ENCODE peak calls at places on chromosomes 12 and 14, in five cellular contexts. One of them, this sample, is unnamed.

GRCh38 chr12:89995870-89996269 is 287.2 kb upstream of the ATP2B1 start:
- DNase-seq in fibroblast of lung: no peak
- DNase-seq in ovary: no peak
- DNase-seq in cardiac muscle cell: no peak
- DNase-seq in adrenal gland: no peak
- DNase-seq in this sample: no peak

GRCh38 chr12:48183876-48184548 is 568 bp downstream of the CCDC184 start:
- DNase-seq in fibroblast of lung: no peak
- DNase-seq in ovary: no peak
- DNase-seq in cardiac muscle cell: no peak
- DNase-seq in adrenal gland: peak; percentile 25
- DNase-seq in this sample: no peak

GRCh38 chr14:43706901-43707300 is 800.2 kb downstream of the FSCB start:
- DNase-seq in fibroblast of lung: peak; percentile 32
- DNase-seq in ovary: no peak
- DNase-seq in cardiac muscle cell: no peak
- DNase-seq in adrenal gland: no peak
- DNase-seq in this sample: no peak

GRCh38 chr12:109054520-109054919 is 2.1 kb downstream of the USP30 start:
- DNase-seq in fibroblast of lung: no peak
- DNase-seq in ovary: no peak
- DNase-seq in cardiac muscle cell: no peak
- DNase-seq in adrenal gland: no peak
- DNase-seq in this sample: no peak

GRCh38 chr14:76715102-76715926 is 46.0 kb upstream of the VASH1 start:
- DNase-seq in fibroblast of lung: no peak
- DNase-seq in ovary: no peak
- DNase-seq in cardiac muscle cell: no peak
- DNase-seq in adrenal gland: peak; percentile 68
- DNase-seq in this sample: no peak

GRCh38 chr12:121240484-121241202 is 30.7 kb downstream of the P2RX4 start:
- DNase-seq in fibroblast of lung: peak; percentile 32
- DNase-seq in ovary: peak; percentile 93
- DNase-seq in cardiac muscle cell: no peak
- DNase-seq in adrenal gland: peak; percentile 57
- DNase-seq in this sample: peak; percentile 91

GRCh38 chr14:24858052-24858451 is 191.9 kb downstream of the STXBP6 start:
- DNase-seq in fibroblast of lung: no peak
- DNase-seq in ovary: no peak
- DNase-seq in cardiac muscle cell: no peak
- DNase-seq in adrenal gland: no peak
- DNase-seq in this sample: no peak

GRCh38 chr12:62658910-62659309 is 192.3 kb downstream of the MON2 start:
- DNase-seq in fibroblast of lung: no peak
- DNase-seq in ovary: no peak
- DNase-seq in cardiac muscle cell: no peak
- DNase-seq in adrenal gland: no peak
- DNase-seq in this sample: no peak

GRCh38 chr12:9039397-9039977 is 50.1 kb downstream of the KLRG1 start:
- DNase-seq in fibroblast of lung: peak; percentile 59
- DNase-seq in ovary: no peak
- DNase-seq in cardiac muscle cell: peak; percentile 60
- DNase-seq in adrenal gland: no peak
- DNase-seq in this sample: no peak

DNA sequence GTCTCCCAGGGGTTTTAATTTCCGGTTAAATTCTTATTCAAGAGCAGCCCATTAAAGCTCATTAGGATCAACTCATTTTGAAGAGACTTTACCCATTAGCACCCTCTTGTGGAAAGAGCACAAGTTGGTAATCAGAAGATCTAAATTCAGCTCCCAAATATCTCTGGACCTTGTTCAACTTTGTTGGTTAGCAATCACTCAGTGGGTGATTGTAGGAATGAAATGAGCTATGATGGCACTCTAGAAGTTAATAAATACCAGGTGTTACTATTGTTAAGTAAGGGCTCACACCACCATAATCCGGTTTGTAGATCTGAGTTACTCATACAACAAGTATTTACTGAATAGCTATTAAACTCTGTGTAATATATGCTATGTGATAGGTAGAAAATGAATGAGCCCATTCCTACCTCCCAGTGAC is 42.9 kb downstream of the TRIP11 start:
- DNase-seq in fibroblast of lung: peak; percentile 88
- DNase-seq in ovary: no peak
- DNase-seq in cardiac muscle cell: peak; percentile 28
- DNase-seq in adrenal gland: no peak
- DNase-seq in this sample: no peak
- H3K36me3 ChIP-seq in fibroblast of lung: peaks cover 3% of the 10 kb centered on the region
- H3K36me3 ChIP-seq in ovary: no peaks in the 10 kb centered on the region
- H3K36me3 ChIP-seq in cardiac muscle cell: peaks cover 35% of the 10 kb centered on the region
- H3K36me3 ChIP-seq in adrenal gland: no peaks in the 10 kb centered on the region
- H3K36me3 ChIP-seq in this sample: peaks cover 57% of the 10 kb centered on the region

GRCh38 chr12:559208-559905 is 99.6 kb downstream of the B4GALNT3 start:
- DNase-seq in fibroblast of lung: no peak
- DNase-seq in ovary: no peak
- DNase-seq in cardiac muscle cell: no peak
- DNase-seq in adrenal gland: no peak
- DNase-seq in this sample: no peak

GRCh38 chr12:561116-561705 is 101.5 kb downstream of the B4GALNT3 start:
- DNase-seq in fibroblast of lung: no peak
- DNase-seq in ovary: no peak
- DNase-seq in cardiac muscle cell: no peak
- DNase-seq in adrenal gland: no peak
- DNase-seq in this sample: no peak

GRCh38 chr12:561908-562593 is 101.2 kb downstream of the NINJ2 start:
- DNase-seq in fibroblast of lung: no peak
- DNase-seq in ovary: no peak
- DNase-seq in cardiac muscle cell: no peak
- DNase-seq in adrenal gland: peak; percentile 56
- DNase-seq in this sample: peak; percentile 85

GRCh38 chr12:559907-560455 is 100.2 kb downstream of the B4GALNT3 start:
- DNase-seq in fibroblast of lung: no peak
- DNase-seq in ovary: no peak
- DNase-seq in cardiac muscle cell: no peak
- DNase-seq in adrenal gland: no peak
- DNase-seq in this sample: no peak

DNA sequence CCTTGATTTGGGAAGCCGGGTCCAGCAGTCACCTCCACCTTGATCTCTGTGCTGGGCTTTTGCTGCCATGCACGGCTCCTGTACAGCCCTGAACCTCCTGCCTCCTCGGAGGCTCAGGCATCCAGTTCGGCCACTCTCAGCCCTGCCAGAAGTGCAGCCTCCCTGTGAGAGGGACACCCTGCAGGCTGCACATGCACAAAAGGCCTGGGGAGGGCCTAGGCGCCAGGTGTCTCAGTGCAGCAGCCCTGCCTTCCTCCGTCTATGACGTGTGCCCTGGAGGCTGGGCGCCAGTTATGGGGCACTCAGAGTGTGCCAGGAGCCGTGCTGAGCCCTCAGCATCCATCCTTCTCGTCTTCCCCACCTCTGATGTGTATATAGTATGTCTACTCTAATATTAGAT is 100.9 kb downstream of the B4GALNT3 start:
- DNase-seq in fibroblast of lung: no peak
- DNase-seq in ovary: no peak
- DNase-seq in cardiac muscle cell: no peak
- DNase-seq in adrenal gland: no peak
- DNase-seq in this sample: no peak
- H3K36me3 ChIP-seq in fibroblast of lung: no peaks in the 10 kb centered on the region
- H3K36me3 ChIP-seq in ovary: no peaks in the 10 kb centered on the region
- H3K36me3 ChIP-seq in cardiac muscle cell: no peaks in the 10 kb centered on the region
- H3K36me3 ChIP-seq in adrenal gland: no peaks in the 10 kb centered on the region
- H3K36me3 ChIP-seq in this sample: no peaks in the 10 kb centered on the region

DNA sequence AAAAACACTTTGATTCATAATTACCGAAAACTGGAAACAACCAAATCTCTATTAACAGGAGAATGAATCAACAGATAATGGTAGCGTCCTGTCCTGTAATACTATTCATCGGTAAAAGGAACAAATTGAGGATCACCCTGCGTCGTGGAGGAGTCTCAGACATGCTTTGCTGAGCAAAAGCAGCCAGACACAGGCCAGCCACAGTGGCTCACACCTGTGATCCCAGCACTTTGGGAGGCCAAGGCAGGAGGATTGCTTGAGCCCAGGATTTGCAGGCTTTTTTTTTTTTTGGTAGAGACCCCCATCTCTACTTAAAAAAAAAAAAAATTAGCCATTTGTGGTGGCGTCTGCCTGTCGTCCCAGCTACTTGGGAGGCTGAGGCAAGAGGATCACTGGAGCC is 34.1 kb upstream of the MMP17 start:
- DNase-seq in fibroblast of lung: no peak
- DNase-seq in ovary: no peak
- DNase-seq in cardiac muscle cell: no peak
- DNase-seq in adrenal gland: no peak
- DNase-seq in this sample: no peak
- H3K36me3 ChIP-seq in fibroblast of lung: peaks cover 11% of the 10 kb centered on the region
- H3K36me3 ChIP-seq in ovary: no peaks in the 10 kb centered on the region
- H3K36me3 ChIP-seq in cardiac muscle cell: peaks cover 16% of the 10 kb centered on the region
- H3K36me3 ChIP-seq in adrenal gland: no peaks in the 10 kb centered on the region
- H3K36me3 ChIP-seq in this sample: peaks cover 16% of the 10 kb centered on the region

GRCh38 chr14:68630611-68631013 is 162.3 kb downstream of the ZFP36L1 start:
- DNase-seq in fibroblast of lung: peak; percentile 42
- DNase-seq in ovary: no peak
- DNase-seq in cardiac muscle cell: no peak
- DNase-seq in adrenal gland: no peak
- DNase-seq in this sample: no peak

GRCh38 chr14:68632591-68632895 is 160.3 kb downstream of the ZFP36L1 start:
- DNase-seq in fibroblast of lung: no peak
- DNase-seq in ovary: no peak
- DNase-seq in cardiac muscle cell: no peak
- DNase-seq in adrenal gland: no peak
- DNase-seq in this sample: no peak

GRCh38 chr14:68633131-68633991 is 159.5 kb downstream of the ZFP36L1 start:
- DNase-seq in fibroblast of lung: peak; percentile 57
- DNase-seq in ovary: no peak
- DNase-seq in cardiac muscle cell: no peak
- DNase-seq in adrenal gland: no peak
- DNase-seq in this sample: peak; percentile 80

GRCh38 chr14:68631058-68631690 is 161.7 kb downstream of the ZFP36L1 start:
- DNase-seq in fibroblast of lung: no peak
- DNase-seq in ovary: no peak
- DNase-seq in cardiac muscle cell: no peak
- DNase-seq in adrenal gland: no peak
- DNase-seq in this sample: no peak

GRCh38 chr14:68631691-68632590 is 160.9 kb downstream of the ZFP36L1 start:
- DNase-seq in fibroblast of lung: no peak
- DNase-seq in ovary: no peak
- DNase-seq in cardiac muscle cell: no peak
- DNase-seq in adrenal gland: no peak
- DNase-seq in this sample: peak; percentile 79
- H3K36me3 ChIP-seq in fibroblast of lung: no peaks in the 10 kb centered on the region
- H3K36me3 ChIP-seq in ovary: no peaks in the 10 kb centered on the region
- H3K36me3 ChIP-seq in cardiac muscle cell: no peaks in the 10 kb centered on the region
- H3K36me3 ChIP-seq in adrenal gland: no peaks in the 10 kb centered on the region
- H3K36me3 ChIP-seq in this sample: no peaks in the 10 kb centered on the region

DNA sequence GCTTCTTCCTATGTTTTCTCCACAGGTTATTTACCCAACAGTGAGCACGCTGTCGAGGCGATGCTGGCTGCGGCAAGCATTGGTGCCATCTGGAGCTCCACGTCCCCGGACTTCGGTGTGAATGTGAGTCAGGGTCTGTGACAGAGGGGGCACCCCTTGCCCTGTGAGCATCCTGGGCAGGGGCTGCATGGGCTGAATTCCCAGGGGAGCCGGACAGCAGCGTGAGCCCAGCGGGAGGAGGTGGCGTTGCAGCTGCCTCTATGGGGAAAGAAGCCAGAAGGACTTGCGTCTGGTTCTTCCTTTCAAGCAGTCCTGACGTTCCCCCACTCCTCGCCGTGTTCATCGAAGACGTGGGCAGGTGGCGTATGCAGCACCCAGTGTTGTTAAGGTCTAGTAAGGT is 26.2 kb downstream of the AACS start:
- DNase-seq in fibroblast of lung: no peak
- DNase-seq in ovary: no peak
- DNase-seq in cardiac muscle cell: no peak
- DNase-seq in adrenal gland: no peak
- DNase-seq in this sample: no peak
- H3K36me3 ChIP-seq in fibroblast of lung: peaks cover 16% of the 10 kb centered on the region
- H3K36me3 ChIP-seq in ovary: no peaks in the 10 kb centered on the region
- H3K36me3 ChIP-seq in cardiac muscle cell: no peaks in the 10 kb centered on the region
- H3K36me3 ChIP-seq in adrenal gland: no peaks in the 10 kb centered on the region
- H3K36me3 ChIP-seq in this sample: peaks cover 16% of the 10 kb centered on the region

DNA sequence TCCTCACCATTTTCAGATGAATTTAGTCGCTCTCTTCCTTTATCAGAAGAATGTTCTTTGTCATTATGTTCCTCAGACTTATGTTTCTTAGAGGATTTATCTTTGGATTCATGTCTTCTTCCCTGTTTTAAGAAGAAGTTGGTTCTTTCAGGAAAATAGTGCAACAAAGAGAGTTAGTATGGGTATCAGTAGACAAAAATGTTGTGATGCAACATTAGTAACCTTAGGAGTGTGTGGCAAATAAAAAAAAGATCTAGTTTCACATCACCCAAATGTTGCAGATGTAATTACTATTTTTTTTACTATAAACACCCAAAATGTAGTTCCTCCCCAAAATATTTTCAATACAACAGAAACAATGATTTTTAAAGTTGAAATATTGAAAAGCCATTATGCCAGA is 7.8 kb downstream of the RSRC2 start:
- DNase-seq in fibroblast of lung: no peak
- DNase-seq in ovary: no peak
- DNase-seq in cardiac muscle cell: no peak
- DNase-seq in adrenal gland: no peak
- DNase-seq in this sample: no peak
- H3K36me3 ChIP-seq in fibroblast of lung: peaks cover 28% of the 10 kb centered on the region
- H3K36me3 ChIP-seq in ovary: no peaks in the 10 kb centered on the region
- H3K36me3 ChIP-seq in cardiac muscle cell: peaks cover 81% of the 10 kb centered on the region
- H3K36me3 ChIP-seq in adrenal gland: no peaks in the 10 kb centered on the region
- H3K36me3 ChIP-seq in this sample: peaks cover 85% of the 10 kb centered on the region